ENCODE peak calls at places on chromosomes 12 and 14, in four cellular contexts. One of them, this sample, is unnamed.
A peak's percentile ranks its signal among the peaks of the same experiment; 100 is the strongest.

GRCh38 chr12:53090105-53090504 is 7.4 kb upstream of the IGFBP6 start:
- DNase-seq in K562: no peak
- DNase-seq in GM12878: no peak
- DNase-seq in HepG2: no peak
- DNase-seq in this sample: no peak

GRCh38 chr14:62736004-62736403 is 309.3 kb downstream of the KCNH5 start:
- DNase-seq in K562: no peak
- DNase-seq in GM12878: no peak
- DNase-seq in HepG2: no peak
- DNase-seq in this sample: no peak

GRCh38 chr14:50967104-50967503 is 22.8 kb upstream of the PYGL start:
- DNase-seq in K562: no peak
- DNase-seq in GM12878: no peak
- DNase-seq in HepG2: no peak
- DNase-seq in this sample: no peak

GRCh38 chr12:65464930-65465329 is 186.4 kb downstream of the MSRB3 start:
- DNase-seq in K562: no peak
- DNase-seq in GM12878: no peak
- DNase-seq in HepG2: no peak
- DNase-seq in this sample: no peak

GRCh38 chr12:103431950-103432349 is 63.8 kb downstream of the C12orf42 start:
- DNase-seq in K562: no peak
- DNase-seq in GM12878: no peak
- DNase-seq in HepG2: no peak
- DNase-seq in this sample: no peak

GRCh38 chr14:63223596-63223995 is 19.4 kb downstream of the RHOJ start:
- DNase-seq in K562: no peak
- DNase-seq in GM12878: no peak
- DNase-seq in HepG2: no peak
- DNase-seq in this sample: no peak

GRCh38 chr12:30753233-30753632 is 1.5 kb downstream of the CAPRIN2 start:
- DNase-seq in K562: peak; percentile 36
- DNase-seq in GM12878: no peak
- DNase-seq in HepG2: peak; percentile 56
- DNase-seq in this sample: peak; percentile 64

GRCh38 chr12:74111688-74112360 is 425.8 kb upstream of the ATXN7L3B start:
- DNase-seq in K562: no peak
- DNase-seq in GM12878: no peak
- DNase-seq in HepG2: peak; percentile 13
- DNase-seq in this sample: peak; percentile 1

GRCh38 chr14:22556990-22557623 is 31.9 kb downstream of the DAD1 start:
- DNase-seq in K562: peak; percentile 80
- DNase-seq in GM12878: no peak
- DNase-seq in HepG2: peak; percentile 74
- DNase-seq in this sample: peak; percentile 94
- TF ChIP-seq GABPA in K562: no peak
- TF ChIP-seq GABPA in GM12878: no peak
- TF ChIP-seq GABPA in HepG2: peak; percentile 10
- TF ChIP-seq GABPA in this sample: no peak

GRCh38 chr12:7835116-7835515 is 37.6 kb downstream of the SLC2A14 start:
- DNase-seq in K562: no peak
- DNase-seq in GM12878: no peak
- DNase-seq in HepG2: no peak
- DNase-seq in this sample: no peak
- H3K9ac ChIP-seq in K562: no peak overlapping the region
- H3K9ac ChIP-seq in GM12878: no peak overlapping the region
- H3K9ac ChIP-seq in HepG2: no peak overlapping the region
- H3K9ac ChIP-seq in this sample: no peak overlapping the region

DNA sequence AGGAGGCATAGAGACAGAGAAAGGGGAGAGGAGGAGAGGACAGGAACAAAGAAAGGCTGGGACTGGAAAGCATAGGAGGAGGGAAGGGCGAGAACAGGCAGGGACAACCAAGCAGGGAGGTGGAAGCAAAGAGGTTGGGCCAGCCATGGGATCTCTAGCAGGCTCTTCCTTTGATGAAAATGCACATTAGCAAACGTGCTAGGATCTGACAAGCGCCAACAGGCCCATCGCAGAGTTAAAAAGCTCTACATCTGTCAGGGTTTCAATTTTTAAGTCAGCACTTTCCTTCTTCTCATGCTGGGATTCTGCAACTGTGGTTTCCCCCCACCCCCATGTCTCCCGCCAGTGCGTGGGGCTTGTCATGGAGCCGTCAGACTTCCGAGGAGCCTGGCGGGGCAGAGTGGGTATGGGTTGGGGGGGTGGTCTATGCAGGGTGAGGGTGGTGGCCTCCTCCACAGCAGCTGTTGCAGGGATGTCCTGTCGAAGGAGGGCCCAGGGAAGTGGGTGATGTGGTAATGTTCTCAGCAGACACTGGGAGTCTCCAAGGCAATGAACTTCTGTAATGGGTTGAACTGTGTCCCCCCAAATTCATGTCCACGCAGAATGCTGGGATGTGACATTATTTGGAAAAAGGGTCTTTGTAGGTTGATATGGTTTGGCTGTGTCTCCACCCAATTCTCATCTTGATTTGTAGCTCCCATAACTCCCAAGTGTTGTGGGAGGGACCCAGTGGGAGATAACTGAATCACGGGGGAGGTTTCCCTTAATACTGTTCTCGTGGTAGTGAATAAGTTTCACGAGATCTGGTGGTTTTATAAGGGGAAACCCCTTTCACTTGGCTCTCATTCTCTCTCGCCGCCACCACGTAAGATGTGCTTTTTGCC is 115.2 kb upstream of the MAP1LC3B2 start:
- DNase-seq in K562: peak; percentile 23
- DNase-seq in GM12878: no peak
- DNase-seq in HepG2: no peak
- DNase-seq in this sample: no peak
- TF ChIP-seq NFIC in K562: no peak
- TF ChIP-seq NFIC in GM12878: no peak
- TF ChIP-seq NFIC in HepG2: no peak
- TF ChIP-seq NFIC in this sample: no peak

GRCh38 chr14:33859306-33859705 is 91.6 kb downstream of the EGLN3 start:
- DNase-seq in K562: no peak
- DNase-seq in GM12878: no peak
- DNase-seq in HepG2: no peak
- DNase-seq in this sample: no peak

GRCh38 chr14:33851931-33852330 is 98.9 kb downstream of the EGLN3 start:
- DNase-seq in K562: no peak
- DNase-seq in GM12878: no peak
- DNase-seq in HepG2: no peak
- DNase-seq in this sample: no peak

GRCh38 chr14:33851366-33851765 is 99.5 kb downstream of the EGLN3 start:
- DNase-seq in K562: no peak
- DNase-seq in GM12878: no peak
- DNase-seq in HepG2: no peak
- DNase-seq in this sample: no peak

GRCh38 chr14:33857650-33858049 is 93.2 kb downstream of the EGLN3 start:
- DNase-seq in K562: no peak
- DNase-seq in GM12878: no peak
- DNase-seq in HepG2: no peak
- DNase-seq in this sample: no peak

GRCh38 chr14:33855672-33856071 is 95.2 kb downstream of the EGLN3 start:
- DNase-seq in K562: no peak
- DNase-seq in GM12878: no peak
- DNase-seq in HepG2: no peak
- DNase-seq in this sample: no peak
- TF ChIP-seq GABPA in K562: no peak
- TF ChIP-seq GABPA in GM12878: no peak
- TF ChIP-seq GABPA in HepG2: no peak
- TF ChIP-seq GABPA in this sample: no peak

GRCh38 chr12:62844915-62845314 is 90.0 kb downstream of the PPM1H start:
- DNase-seq in K562: no peak
- DNase-seq in GM12878: no peak
- DNase-seq in HepG2: no peak
- DNase-seq in this sample: no peak

GRCh38 chr12:62847709-62848108 is 87.2 kb downstream of the PPM1H start:
- DNase-seq in K562: no peak
- DNase-seq in GM12878: no peak
- DNase-seq in HepG2: no peak
- DNase-seq in this sample: no peak

GRCh38 chr12:62849398-62849797 is 85.6 kb downstream of the PPM1H start:
- DNase-seq in K562: no peak
- DNase-seq in GM12878: no peak
- DNase-seq in HepG2: no peak
- DNase-seq in this sample: no peak

GRCh38 chr12:62846506-62846905 is 88.4 kb downstream of the PPM1H start:
- DNase-seq in K562: no peak
- DNase-seq in GM12878: no peak
- DNase-seq in HepG2: no peak
- DNase-seq in this sample: no peak

DNA sequence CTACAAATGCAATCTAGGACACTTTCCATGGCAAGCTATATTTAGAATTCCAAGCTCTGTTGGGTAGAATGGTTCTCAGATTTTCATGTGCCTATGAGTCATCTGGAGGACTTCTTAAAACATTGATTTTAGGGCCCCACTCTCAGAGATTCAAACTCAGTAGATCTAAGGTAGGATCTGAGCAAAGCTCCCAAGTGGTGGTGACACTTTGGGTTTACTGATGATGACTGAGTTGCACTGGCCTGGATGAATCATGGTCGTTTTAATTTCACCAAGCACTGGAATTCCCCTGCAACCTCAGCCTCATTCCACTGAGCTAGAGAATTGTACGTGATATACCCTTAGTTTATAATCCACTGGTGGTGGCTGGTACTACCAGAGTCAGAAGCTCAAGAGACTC is 86.5 kb downstream of the PPM1H start:
- DNase-seq in K562: no peak
- DNase-seq in GM12878: peak; percentile 3
- DNase-seq in HepG2: no peak
- DNase-seq in this sample: no peak
- H3K9ac ChIP-seq in K562: no peak overlapping the region
- H3K9ac ChIP-seq in GM12878: no peak overlapping the region
- H3K9ac ChIP-seq in HepG2: no peak overlapping the region
- H3K9ac ChIP-seq in this sample: no peak overlapping the region

GRCh38 chr12:25789520-25789919 is 169.0 kb upstream of the RASSF8 start:
- DNase-seq in K562: no peak
- DNase-seq in GM12878: no peak
- DNase-seq in HepG2: no peak
- DNase-seq in this sample: no peak
- TF ChIP-seq NFIC in K562: no peak
- TF ChIP-seq NFIC in GM12878: no peak
- TF ChIP-seq NFIC in HepG2: no peak
- TF ChIP-seq NFIC in this sample: no peak

DNA sequence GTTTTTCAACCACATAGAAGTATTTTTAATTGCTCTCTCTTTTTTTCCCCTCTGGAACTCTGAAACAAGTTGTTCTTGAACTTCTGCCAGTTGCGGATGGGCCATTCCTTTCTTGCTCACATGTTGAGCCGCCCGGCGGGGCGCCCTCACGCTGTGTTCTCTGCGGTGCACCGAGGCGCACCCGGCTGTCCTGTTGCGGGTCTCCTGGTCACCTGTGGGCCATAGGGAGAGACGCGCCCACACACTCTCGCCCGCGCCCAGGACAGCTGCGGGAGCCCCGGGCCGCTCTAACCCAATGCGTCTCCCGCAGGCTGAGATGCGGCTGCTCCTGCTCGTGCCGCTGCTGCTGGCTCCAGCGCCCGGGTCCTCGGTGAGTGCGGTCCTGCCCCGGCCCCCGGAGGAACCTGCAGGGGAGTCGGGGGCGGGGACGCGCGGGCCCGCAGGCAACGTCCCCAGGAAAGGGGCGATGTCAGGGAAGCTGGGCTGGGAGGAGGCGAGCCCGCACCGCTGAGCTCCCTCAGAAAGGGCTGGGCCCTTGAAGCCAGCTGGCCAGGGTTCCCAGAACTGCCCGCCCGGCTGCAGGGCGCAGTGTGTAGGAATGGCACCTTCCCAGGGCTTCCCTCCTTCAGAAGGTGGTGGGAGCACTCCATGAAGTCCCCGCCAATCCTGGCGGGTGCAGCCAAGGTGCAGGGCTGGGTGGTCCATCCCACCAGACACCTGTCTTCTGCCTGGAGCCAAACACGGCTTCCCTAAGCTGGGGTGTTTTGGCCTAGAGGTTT is 2.3 kb downstream of the PAPLN start:
- DNase-seq in K562: no peak
- DNase-seq in GM12878: no peak
- DNase-seq in HepG2: no peak
- DNase-seq in this sample: peak; percentile 74
- TF ChIP-seq GABPA in K562: no peak
- TF ChIP-seq GABPA in GM12878: no peak
- TF ChIP-seq GABPA in HepG2: no peak
- TF ChIP-seq GABPA in this sample: no peak

GRCh38 chr14:102888748-102889147 is 33.7 kb upstream of the AMN start:
- DNase-seq in K562: no peak
- DNase-seq in GM12878: no peak
- DNase-seq in HepG2: no peak
- DNase-seq in this sample: no peak

GRCh38 chr14:102883028-102883953 is 39.2 kb upstream of the AMN start:
- DNase-seq in K562: no peak
- DNase-seq in GM12878: no peak
- DNase-seq in HepG2: no peak
- DNase-seq in this sample: no peak

GRCh38 chr14:102882233-102882906 is 40.1 kb upstream of the AMN start:
- DNase-seq in K562: no peak
- DNase-seq in GM12878: no peak
- DNase-seq in HepG2: no peak
- DNase-seq in this sample: peak; percentile 72

GRCh38 chr14:102889615-102890014 is 32.8 kb upstream of the AMN start:
- DNase-seq in K562: no peak
- DNase-seq in GM12878: no peak
- DNase-seq in HepG2: no peak
- DNase-seq in this sample: no peak

GRCh38 chr14:102885686-102886447 is 36.6 kb upstream of the AMN start:
- DNase-seq in K562: no peak
- DNase-seq in GM12878: no peak
- DNase-seq in HepG2: no peak
- DNase-seq in this sample: no peak
- H3K9ac ChIP-seq in K562: no peak overlapping the region
- H3K9ac ChIP-seq in GM12878: no peak overlapping the region
- H3K9ac ChIP-seq in HepG2: no peak overlapping the region
- H3K9ac ChIP-seq in this sample: no peak overlapping the region

GRCh38 chr12:102317155-102317554 is 119.5 kb upstream of the PMCH start:
- DNase-seq in K562: no peak
- DNase-seq in GM12878: no peak
- DNase-seq in HepG2: no peak
- DNase-seq in this sample: no peak

GRCh38 chr12:102316723-102317122 is 119.1 kb upstream of the PMCH start:
- DNase-seq in K562: no peak
- DNase-seq in GM12878: no peak
- DNase-seq in HepG2: no peak
- DNase-seq in this sample: no peak

GRCh38 chr12:102314821-102315220 is 117.2 kb upstream of the PMCH start:
- DNase-seq in K562: no peak
- DNase-seq in GM12878: no peak
- DNase-seq in HepG2: no peak
- DNase-seq in this sample: no peak
- TF ChIP-seq NFIC in K562: no peak
- TF ChIP-seq NFIC in GM12878: no peak
- TF ChIP-seq NFIC in HepG2: no peak
- TF ChIP-seq NFIC in this sample: no peak